ENCODE peak calls at places on chromosomes 1 and 21, in ten cellular contexts. J, H, R, I, L, A, Q, T, S and V are unnamed samples.

GRCh38 chr1:62725981-62726588 is 37.9 kb upstream of the DOCK7 start:
- DNase-seq in J (no peak), A (no peak), H (no peak), L (no peak), I (no peak), R (no peak), T (no peak), Q (no peak), S (no peak), V (no peak)

GRCh38 chr21:43208561-43209332 is 39.9 kb downstream of the CRYAA start:
- DNase-seq in A (no peak), S (no peak), I (no peak), Q (no peak), J (peak; percentile 29), H (no peak), R (no peak), T (no peak), L (no peak), V (peak; percentile 60)

GRCh38 chr1:111739984-111740765 is 980 bp upstream of the INKA2 start:
- DNase-seq in T (peak; percentile 42), L (no peak), I (peak; percentile 53), R (no peak), A (no peak), H (no peak), S (no peak), J (peak; percentile 85), Q (no peak), V (peak; percentile 85)

GRCh38 chr1:214707306-214708087 is 104.5 kb downstream of the CENPF start:
- DNase-seq in A (no peak), R (no peak), I (no peak), S (no peak), T (peak; percentile 35), Q (no peak), H (no peak), J (no peak), L (no peak), V (no peak)

GRCh38 chr1:39153684-39154083 is 50.8 kb upstream of the MACF1 start:
- DNase-seq in A (no peak), J (peak; percentile 70), H (no peak), I (no peak), S (no peak), Q (no peak), L (no peak), T (no peak), R (no peak), V (no peak)

GRCh38 chr1:119978018-119978505 is 81.7 kb upstream of the ADAM30 start:
- DNase-seq in R (no peak), H (no peak), S (no peak), A (no peak), J (no peak), Q (no peak), I (no peak), L (no peak), T (no peak), V (no peak)

GRCh38 chr1:24921938-24922662 is 8.0 kb downstream of the RUNX3 start:
- DNase-seq in R (no peak), T (no peak), J (no peak), H (no peak), L (no peak), S (no peak), Q (no peak), I (no peak), A (no peak), V (no peak)

GRCh38 chr1:5842700-5843099 is 149.5 kb downstream of the NPHP4 start:
- DNase-seq in R (no peak), S (no peak), T (no peak), A (no peak), J (no peak), Q (no peak), I (no peak), H (no peak), L (no peak), V (peak; percentile 17)

GRCh38 chr1:197481101-197481500 is 213.0 kb downstream of the CRB1 start:
- DNase-seq in H (no peak), Q (no peak), S (no peak), J (peak; percentile 69), R (no peak), T (peak; percentile 10), I (no peak), A (no peak), L (peak; percentile 65), V (no peak)

GRCh38 chr21:36542312-36543101 is 62.6 kb upstream of the CLDN14 start:
- DNase-seq in S (no peak), T (no peak), R (no peak), Q (no peak), J (no peak), I (no peak), A (no peak), H (no peak), L (no peak), V (no peak)

GRCh38 chr21:22728091-22728490 is 1729.9 kb downstream of the NCAM2 start:
- DNase-seq in L (no peak), H (no peak), Q (no peak), A (no peak), J (no peak), T (no peak), I (no peak), S (no peak), R (no peak), V (no peak)